ENCODE peak calls at places on chromosome 5, in nine cellular contexts. H is D341Med, C is breast epithelium, T is HFFc6, D is kidney glomerular epithelial cell, R is SW480, X is progenitor cell of endocrine pancreas, E is hippocampal formation, A is ELR. W is an unnamed sample.

GRCh38 chr5:172659909-172660628 is 19.0 kb downstream of the NEURL1B start:
- DNase-seq in R (peak; percentile 80), H (no peak), A (peak; percentile 87), D (no peak), T (peak; percentile 86), X (peak; percentile 21), E (peak; percentile 83), C (no peak), W (peak; percentile 97)

GRCh38 chr5:3126639-3127038 is 375.2 kb upstream of the IRX2 start:
- DNase-seq in H (no peak), D (no peak), A (no peak), C (no peak), X (no peak), T (no peak), R (no peak), E (no peak), W (no peak)

GRCh38 chr5:150497274-150497988 is 10.5 kb upstream of the NDST1 start:
- DNase-seq in R (peak; percentile 93), H (no peak), E (peak; percentile 58), A (peak; percentile 98), T (peak; percentile 89), C (peak; percentile 77), X (no peak), D (peak; percentile 91), W (peak; percentile 97)

GRCh38 chr5:120803282-120803681 is 339.2 kb downstream of the PRR16 start:
- DNase-seq in D (peak; percentile 45), C (no peak), E (peak; percentile 59), A (peak; percentile 62), H (no peak), T (peak; percentile 35), X (no peak), R (peak; percentile 4), W (peak; percentile 57)

GRCh38 chr5:170757182-170757601 is 26.3 kb upstream of the GABRP start:
- DNase-seq in D (peak; percentile 38), E (no peak), T (peak; percentile 36), C (no peak), X (no peak), H (no peak), A (no peak), R (peak; percentile 84), W (peak; percentile 89)

GRCh38 chr5:12794476-12795332 is 890.5 kb upstream of the CTNND2 start:
- DNase-seq in D (no peak), H (peak; percentile 9), A (no peak), X (no peak), E (no peak), R (no peak), C (no peak), T (no peak), W (no peak)

GRCh38 chr5:77947051-77947428 is 170.9 kb upstream of the TBCA start:
- DNase-seq in R (no peak), A (no peak), D (no peak), X (no peak), C (no peak), H (no peak), T (no peak), E (no peak), W (peak; percentile 37)

GRCh38 chr5:106094128-106094726 is 1576.5 kb downstream of the EFNA5 start:
- DNase-seq in A (peak; percentile 70), D (no peak), R (no peak), H (no peak), C (peak; percentile 87), E (no peak), X (no peak), T (no peak), W (peak; percentile 4)

GRCh38 chr5:10133830-10134229 is 115.9 kb downstream of the ATPSCKMT start:
- DNase-seq in D (no peak), R (no peak), E (peak; percentile 9), C (no peak), A (peak; percentile 42), X (no peak), T (peak; percentile 34), H (no peak), W (peak; percentile 44)

GRCh38 chr5:151758430-151759241 is at the start of gene ATOX1:
- DNase-seq in H (peak; percentile 99), X (peak; percentile 89), A (peak; percentile 95), C (peak; percentile 88), E (peak; percentile 91), T (peak; percentile 86), D (peak; percentile 74), R (peak; percentile 89), W (peak; percentile 97)

GRCh38 chr5:78912085-78912771 is 72.9 kb downstream of the ARSB start:
- DNase-seq in A (no peak), X (no peak), C (no peak), D (no peak), R (no peak), T (no peak), H (no peak), E (no peak), W (peak; percentile 86)

GRCh38 chr5:132116072-132116471 is 42.5 kb downstream of the CSF2 start:
- DNase-seq in D (no peak), C (no peak), X (no peak), T (no peak), A (no peak), H (no peak), R (no peak), E (no peak), W (no peak)

GRCh38 chr5:33233013-33233463 is 207.7 kb upstream of the TARS1 start:
- DNase-seq in A (no peak), H (no peak), C (no peak), E (no peak), R (no peak), T (no peak), D (no peak), X (no peak), W (no peak)

GRCh38 chr5:76958976-76959767 is 6.3 kb downstream of the CRHBP start:
- DNase-seq in E (no peak), A (peak; percentile 83), X (no peak), D (peak; percentile 40), R (no peak), T (peak; percentile 25), H (no peak), C (no peak), W (no peak)

GRCh38 chr5:139178948-139179347 is 19.2 kb downstream of the SIL1 start:
- DNase-seq in X (no peak), E (no peak), H (no peak), R (no peak), T (no peak), C (no peak), A (no peak), D (no peak), W (no peak)

GRCh38 chr5:74143151-74143550 is 497.4 kb downstream of the ENC1 start:
- DNase-seq in C (no peak), X (no peak), R (no peak), E (no peak), D (no peak), A (no peak), T (no peak), H (no peak), W (no peak)

GRCh38 chr5:165617491-165617890 is 2112.1 kb downstream of the MAT2B start:
- DNase-seq in A (no peak), T (no peak), C (no peak), R (no peak), X (no peak), D (no peak), H (no peak), E (no peak), W (no peak)

GRCh38 chr5:88142801-88143692 is 125.6 kb downstream of the TMEM161B start:
- DNase-seq in R (no peak), T (no peak), X (no peak), H (no peak), C (no peak), D (no peak), E (peak; percentile 81), A (peak; percentile 8), W (no peak)

GRCh38 chr5:167987490-167988270 is 303.8 kb upstream of the WWC1 start:
- DNase-seq in C (no peak), X (no peak), H (no peak), T (no peak), E (no peak), D (no peak), A (no peak), R (no peak), W (no peak)

GRCh38 chr5:67752357-67752708 is 463.2 kb upstream of the PIK3R1 start:
- DNase-seq in A (no peak), E (no peak), D (no peak), X (no peak), C (no peak), T (no peak), R (no peak), H (no peak), W (no peak)

GRCh38 chr5:41154491-41154890 is 58.8 kb downstream of the C6 start:
- DNase-seq in X (no peak), H (no peak), E (no peak), D (no peak), T (no peak), C (no peak), A (no peak), R (peak; percentile 2), W (peak; percentile 35)

GRCh38 chr5:79475174-79475466 is 38.8 kb downstream of the HOMER1 start:
- DNase-seq in E (no peak), H (no peak), R (no peak), A (no peak), D (no peak), C (no peak), X (no peak), T (no peak), W (no peak)

GRCh38 chr5:102760815-102761214 is 5.7 kb downstream of the PAM start:
- DNase-seq in T (no peak), R (no peak), X (no peak), D (no peak), A (no peak), H (no peak), E (no peak), C (no peak), W (peak; percentile 29)

GRCh38 chr5:98570010-98570409 is 203.5 kb upstream of the RGMB start:
- DNase-seq in X (no peak), T (peak; percentile 48), A (peak; percentile 82), R (peak; percentile 73), H (no peak), D (peak; percentile 62), E (no peak), C (no peak), W (peak; percentile 52)

GRCh38 chr5:140881889-140882590 is at the start of gene PCDHA13:
- DNase-seq in T (no peak), R (no peak), A (no peak), H (no peak), D (no peak), C (no peak), X (no peak), E (no peak), W (peak; percentile 90)

GRCh38 chr5:163770625-163771024 is 265.2 kb downstream of the MAT2B start:
- DNase-seq in A (no peak), H (no peak), R (no peak), E (no peak), X (no peak), D (no peak), T (no peak), C (no peak), W (no peak)

GRCh38 chr5:74575741-74576538 is 64.6 kb downstream of the ENC1 start:
- DNase-seq in R (peak; percentile 57), C (no peak), H (no peak), T (peak; percentile 86), D (peak; percentile 98), A (peak; percentile 93), X (no peak), E (no peak), W (peak; percentile 79)

GRCh38 chr5:117888688-117889087 is 1099.7 kb downstream of the DTWD2 start:
- DNase-seq in H (no peak), A (no peak), C (no peak), X (no peak), E (peak; percentile 53), D (no peak), R (no peak), T (no peak), W (no peak)

GRCh38 chr5:36689225-36689624 is 82.8 kb downstream of the SLC1A3 start:
- DNase-seq in E (peak; percentile 22), D (no peak), R (no peak), H (no peak), A (peak; percentile 63), T (no peak), C (no peak), X (no peak), W (no peak)

GRCh38 chr5:178674334-178674733 is 47.5 kb upstream of the CLK4 start:
- DNase-seq in R (no peak), T (peak; percentile 11), E (no peak), C (no peak), H (no peak), D (no peak), X (no peak), A (no peak), W (no peak)

W was measured in DMS53.